ENCODE peak calls at places on chromosomes 5 and 9, in six cellular contexts. Y is body of pancreas, U is breast epithelium, B is adrenal gland, F is transverse colon, Q is vagina. L is an unnamed sample.

GRCh38 chr5:178194026-178194425 is 6.9 kb upstream of the GMCL2 start:
- DNase-seq in Y (no peak), B (no peak), U (peak; percentile 46), Q (no peak), F (no peak), L (no peak)

GRCh38 chr9:13140843-13141592 is 138.5 kb downstream of the MPDZ start:
- DNase-seq in F (no peak), Y (no peak), Q (no peak), B (no peak), U (no peak), L (no peak)

GRCh38 chr9:127451681-127452480 is 571 bp downstream of the LRSAM1 start:
- DNase-seq in U (peak; percentile 63), Q (no peak), B (peak; percentile 50), Y (peak; percentile 40), F (peak; percentile 58), L (peak; percentile 62)

GRCh38 chr9:94082553-94082952 is 1.7 kb upstream of the PTPDC1 start:
- DNase-seq in F (no peak), Q (no peak), U (no peak), Y (no peak), B (no peak), L (no peak)

GRCh38 chr5:108149369-108149768 is 232.5 kb downstream of the FBXL17 start:
- DNase-seq in Q (no peak), F (no peak), Y (no peak), U (no peak), B (no peak), L (no peak)

GRCh38 chr5:158837908-158838307 is 261.8 kb downstream of the EBF1 start:
- DNase-seq in Y (no peak), F (no peak), Q (no peak), B (no peak), U (no peak), L (no peak)

GRCh38 chr9:124082622-124083021 is 71.1 kb downstream of the LHX2 start:
- DNase-seq in B (no peak), Q (no peak), F (no peak), U (no peak), Y (no peak), L (no peak)

GRCh38 chr5:6006838-6007314 is 371.5 kb downstream of the MED10 start:
- DNase-seq in Y (no peak), Q (no peak), F (no peak), B (no peak), U (no peak), L (no peak)

GRCh38 chr9:129838707-129839259 is 3.5 kb downstream of the USP20 start:
- DNase-seq in F (no peak), Y (no peak), U (no peak), Q (no peak), B (no peak), L (no peak)

GRCh38 chr9:32251539-32251938 is 132.9 kb upstream of the ACO1 start:
- DNase-seq in F (peak; percentile 38), U (no peak), Y (peak; percentile 58), Q (no peak), B (peak; percentile 67), L (peak; percentile 54)

GRCh38 chr9:33817327-33818166 is 587 bp downstream of the UBE2R2 start:
- DNase-seq in Q (no peak), Y (peak; percentile 56), U (peak; percentile 56), B (peak; percentile 52), F (peak; percentile 53), L (peak; percentile 48)

GRCh38 chr5:1062761-1063568 is 48.9 kb downstream of the SLC12A7 start:
- DNase-seq in B (no peak), Q (no peak), Y (no peak), F (no peak), U (no peak), L (no peak)

GRCh38 chr5:181235323-181235688 is 8.4 kb downstream of the RACK1 start:
- DNase-seq in Y (no peak), B (no peak), Q (no peak), U (no peak), F (no peak), L (no peak)
- TF ChIP-seq POLR2A in Y (no peak), B (no peak), Q (no peak), U (no peak), F (no peak), L (no peak)

GRCh38 chr9:80352967-80353366 is 781.2 kb downstream of the TLE4 start:
- DNase-seq in U (no peak), B (no peak), Q (no peak), F (no peak), Y (no peak), L (no peak)
- TF ChIP-seq CTCF in U (no peak), B (no peak), Q (no peak), F (no peak), Y (no peak), L (no peak)

GRCh38 chr9:135993409-135993742 is 32.2 kb upstream of the UBAC1 start:
- DNase-seq in Q (no peak), U (no peak), B (no peak), F (no peak), Y (no peak), L (no peak)

GRCh38 chr9:135992486-135993408 is 31.6 kb upstream of the UBAC1 start:
- DNase-seq in B (peak; percentile 76), Q (no peak), F (peak; percentile 80), Y (peak; percentile 66), U (peak; percentile 73), L (peak; percentile 45)

GRCh38 chr9:135991771-135992170 is 30.6 kb upstream of the UBAC1 start:
- DNase-seq in Y (no peak), U (no peak), Q (no peak), B (no peak), F (no peak), L (no peak)

GRCh38 chr9:135995816-135996215 is 34.6 kb upstream of the UBAC1 start:
- DNase-seq in Y (no peak), U (no peak), F (no peak), Q (no peak), B (no peak), L (no peak)

DNA sequence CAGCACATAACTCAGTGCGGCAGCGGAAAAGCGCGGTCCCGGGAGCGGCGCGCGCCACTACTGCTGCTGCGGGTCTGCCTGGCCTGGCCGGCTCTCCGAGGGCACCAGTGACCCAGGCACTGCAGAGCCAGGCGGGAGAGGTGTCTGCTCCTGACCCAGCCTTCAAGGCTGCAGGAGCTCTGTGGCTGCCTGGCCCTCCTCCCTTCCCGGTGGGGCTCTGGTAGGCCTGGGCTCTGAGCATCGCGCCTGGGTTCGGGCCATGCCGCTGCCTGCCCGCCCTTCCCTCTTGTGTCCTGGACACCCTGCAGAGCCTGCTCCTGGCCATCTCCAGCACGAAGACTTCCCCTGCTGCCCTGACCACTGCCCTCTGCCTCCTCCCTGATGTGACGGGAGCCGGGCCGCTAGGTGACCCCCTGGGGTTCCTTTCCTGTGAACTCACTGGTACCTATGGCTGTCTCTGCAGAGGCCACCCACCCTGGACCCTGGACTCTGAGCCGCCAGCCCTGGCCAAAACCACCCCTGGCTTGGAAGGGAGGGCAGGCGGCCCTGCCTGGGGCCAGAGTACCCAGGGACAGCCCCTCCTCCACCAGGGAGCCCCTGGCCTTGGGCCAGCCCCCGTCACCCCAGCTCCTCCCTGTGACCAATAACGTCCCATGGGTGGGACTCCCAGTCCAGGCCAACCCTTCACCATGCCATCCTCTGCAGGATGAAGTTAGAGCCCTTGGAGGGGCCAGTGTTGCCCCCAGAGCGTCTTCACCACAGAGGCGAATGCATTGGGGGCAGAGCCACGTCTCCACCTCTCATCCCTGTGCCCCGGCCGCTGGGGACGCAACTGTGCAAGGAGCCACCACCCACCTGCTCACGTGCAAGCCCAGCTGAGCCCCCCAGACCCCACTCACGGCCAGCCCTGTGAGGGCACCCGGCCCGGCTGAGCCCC is 32.9 kb upstream of the UBAC1 start:
- DNase-seq in B (no peak), F (no peak), Q (no peak), U (no peak), Y (no peak), L (no peak)
- H3K27ac ChIP-seq in B (peak overlapping the region; percentile 90), F (peak overlapping the region; percentile 85), Q (no peak overlapping the region), U (peak overlapping the region; percentile 93), Y (peak overlapping the region; percentile 80), L (peak overlapping the region; percentile 71)

DNA sequence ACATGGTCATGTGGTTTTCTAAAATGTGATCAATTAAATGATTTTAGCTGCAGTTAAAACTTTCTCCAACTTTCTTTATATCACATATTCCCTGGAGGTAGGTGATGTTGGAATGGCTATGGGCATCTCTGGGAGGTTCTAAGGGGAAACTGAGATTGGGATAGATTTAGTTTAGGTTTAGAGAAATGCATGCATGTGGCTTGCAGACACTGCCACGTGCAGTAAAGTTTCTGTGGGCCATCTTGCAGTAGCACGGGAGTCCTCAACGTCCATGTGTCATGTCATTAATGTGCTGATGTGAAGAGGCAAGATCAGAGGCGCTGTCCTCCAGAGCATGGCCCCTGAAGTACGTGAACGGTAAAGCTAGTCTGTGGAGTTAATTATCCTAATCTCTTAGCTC is 532.7 kb downstream of the SEMA5A start:
- DNase-seq in B (no peak), Y (no peak), F (no peak), Q (no peak), U (no peak), L (no peak)
- TF ChIP-seq POLR2A in B (no peak), Y (no peak), F (no peak), Q (no peak), U (no peak), L (no peak)

DNA sequence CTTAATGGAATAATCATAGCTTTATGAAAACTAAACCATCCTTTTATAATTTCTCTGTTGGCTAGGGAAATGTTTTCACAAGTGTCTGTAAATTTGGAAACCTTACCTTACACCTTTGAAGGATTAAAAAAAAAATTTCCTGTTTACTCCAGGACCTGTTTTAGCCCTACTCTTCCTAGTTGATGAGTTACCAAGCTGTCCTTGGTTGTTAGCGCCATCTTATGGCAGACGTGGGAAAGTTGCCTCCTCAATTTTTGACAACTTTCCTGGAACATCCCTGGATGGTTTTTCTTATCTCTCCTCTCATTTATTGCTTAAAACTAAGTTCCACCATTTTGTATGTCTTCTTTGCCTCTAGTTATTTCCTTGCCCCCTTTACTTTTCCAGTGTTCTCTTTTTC is 25.7 kb downstream of the ZSWIM6 start:
- DNase-seq in U (no peak), F (no peak), B (no peak), Q (no peak), Y (no peak), L (no peak)
- TF ChIP-seq CTCF in U (no peak), F (peak; percentile 18), B (no peak), Q (no peak), Y (no peak), L (no peak)

L was measured in Peyer's patch.